ENCODE peak calls at places on chromosomes 12 and 14, in six cellular contexts. J, N, I, L, R and P are unnamed samples.

GRCh38 chr12:94813314-94813713 is 163.0 kb upstream of the TMCC3 start:
- DNase-seq in J (peak), N (no peak), I (no peak), L (no peak), R (no peak), P (no peak)

GRCh38 chr12:97323154-97323553 is 139.4 kb upstream of the RMST start:
- DNase-seq in J (no peak), N (no peak), I (no peak), L (no peak), R (no peak), P (no peak)

GRCh38 chr12:63150255-63151060 is 543 bp downstream of the AVPR1A start:
- DNase-seq in J (peak), N (no peak), I (peak), L (no peak), R (no peak), P (no peak)

GRCh38 chr14:70704960-70705359 is 63.2 kb downstream of the TTC9 start:
- DNase-seq in J (no peak), N (no peak), I (no peak), L (no peak), R (no peak), P (no peak)

GRCh38 chr12:65631621-65632111 is 192.6 kb upstream of the HMGA2 start:
- DNase-seq in J (peak), N (peak), I (no peak), L (peak), R (no peak), P (peak)

GRCh38 chr12:123363385-123363742 is 1.3 kb downstream of the SBNO1 start:
- DNase-seq in J (no peak), N (no peak), I (no peak), L (no peak), R (no peak), P (no peak)

GRCh38 chr14:92154283-92154942 is 32.6 kb downstream of the CPSF2 start:
- DNase-seq in J (no peak), N (peak), I (no peak), L (no peak), R (no peak), P (no peak)

GRCh38 chr12:56955631-56956256 is 1.7 kb downstream of the RDH16 start:
- DNase-seq in J (peak), N (no peak), I (no peak), L (no peak), R (no peak), P (no peak)

GRCh38 chr12:57008113-57008687 is 1.9 kb upstream of the ZBTB39 start:
- DNase-seq in J (peak), N (peak), I (no peak), L (peak), R (no peak), P (no peak)

GRCh38 chr12:46744256-46744655 is 81.5 kb downstream of the SLC38A4 start:
- DNase-seq in J (no peak), N (no peak), I (no peak), L (peak), R (no peak), P (no peak)

GRCh38 chr12:81811066-81811777 is 52.1 kb upstream of the PPFIA2 start:
- DNase-seq in J (no peak), N (no peak), I (no peak), L (no peak), R (no peak), P (no peak)

GRCh38 chr12:72057330-72057911 is 118.8 kb downstream of the TPH2 start:
- DNase-seq in J (no peak), N (no peak), I (no peak), L (no peak), R (no peak), P (no peak)

GRCh38 chr14:104246401-104247335 is 108.3 kb downstream of the KIF26A start:
- DNase-seq in J (no peak), N (no peak), I (no peak), L (no peak), R (no peak), P (no peak)

GRCh38 chr12:91053951-91054715 is 3.7 kb downstream of the KERA start:
- DNase-seq in J (peak), N (no peak), I (no peak), L (peak), R (no peak), P (no peak)

GRCh38 chr12:116215021-116215420 is 62.5 kb downstream of the MED13L start:
- DNase-seq in J (no peak), N (no peak), I (no peak), L (no peak), R (no peak), P (no peak)

GRCh38 chr12:131784909-131785762 is 43.1 kb upstream of the MMP17 start:
- DNase-seq in J (no peak), N (no peak), I (no peak), L (peak), R (no peak), P (no peak)

GRCh38 chr14:33590891-33591630 is 359.8 kb downstream of the EGLN3 start:
- DNase-seq in J (no peak), N (no peak), I (no peak), L (no peak), R (no peak), P (no peak)

GRCh38 chr14:104106471-104106991 is 21.0 kb downstream of the ASPG start:
- DNase-seq in J (no peak), N (no peak), I (peak), L (no peak), R (no peak), P (no peak)

GRCh38 chr14:33017016-33017415 is 78.3 kb downstream of the NPAS3 start:
- DNase-seq in J (no peak), N (no peak), I (no peak), L (no peak), R (no peak), P (no peak)

GRCh38 chr12:69046920-69047319 is 113.9 kb upstream of the CPM start:
- DNase-seq in J (no peak), N (no peak), I (no peak), L (no peak), R (no peak), P (no peak)

GRCh38 chr12:101110856-101111255 is 99.2 kb downstream of the SLC5A8 start:
- DNase-seq in J (no peak), N (no peak), I (no peak), L (no peak), R (no peak), P (no peak)

GRCh38 chr12:111293266-111294009 is 75.5 kb downstream of the PHETA1 start:
- DNase-seq in J (no peak), N (no peak), I (no peak), L (no peak), R (no peak), P (no peak)

GRCh38 chr12:111296906-111297463 is 71.9 kb downstream of the PHETA1 start:
- DNase-seq in J (no peak), N (no peak), I (no peak), L (no peak), R (no peak), P (no peak)

GRCh38 chr12:111295176-111295575 is 73.7 kb downstream of the PHETA1 start:
- DNase-seq in J (no peak), N (no peak), I (no peak), L (no peak), R (no peak), P (no peak)

GRCh38 chr12:111298583-111299436 is 70.1 kb downstream of the PHETA1 start:
- DNase-seq in J (peak), N (peak), I (peak), L (no peak), R (no peak), P (no peak)

DNA sequence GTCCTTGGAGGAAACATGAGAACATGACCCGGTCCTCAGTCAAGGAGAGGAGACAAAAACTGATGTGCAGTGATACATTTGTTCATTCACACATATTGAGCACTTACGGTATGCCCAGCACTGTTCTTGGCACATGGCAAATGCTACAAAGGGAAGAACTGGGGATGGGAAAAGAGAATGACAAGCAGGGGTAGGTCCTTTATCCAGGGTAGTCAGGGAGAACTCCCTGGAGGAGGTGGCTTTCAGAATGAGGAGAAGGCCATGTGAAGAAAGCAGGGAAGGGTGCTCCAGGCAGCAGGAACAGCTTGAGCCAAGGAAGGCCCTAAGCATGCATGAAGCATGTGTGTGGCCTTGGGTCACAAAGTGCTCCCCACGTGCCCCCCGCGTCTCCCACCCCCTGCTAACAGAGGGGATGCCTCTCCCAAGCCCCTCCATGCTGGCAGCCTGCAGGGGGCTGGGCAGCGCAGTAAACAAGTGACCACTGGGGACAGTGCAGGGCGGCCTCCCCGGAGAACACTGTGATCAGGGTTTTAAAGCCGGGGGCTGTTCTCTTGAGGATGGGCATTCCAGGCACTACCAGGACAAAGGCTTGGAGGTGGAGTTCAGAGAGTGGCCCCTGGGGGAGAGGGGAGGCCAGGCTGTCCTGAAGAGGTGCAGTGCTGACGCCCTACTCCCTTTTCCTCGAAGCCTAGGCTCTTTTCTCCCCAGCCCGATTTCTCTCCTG is 71.0 kb downstream of the PHETA1 start:
- DNase-seq in J (no peak), N (no peak), I (no peak), L (no peak), R (no peak), P (no peak)
- TF ChIP-seq CTCF in J (no peak), N (no peak), I (no peak), L (no peak), R (no peak), P (no peak)

GRCh38 chr14:94465042-94465441 is 11.0 kb downstream of the SERPINA9 start:
- DNase-seq in J (no peak), N (no peak), I (no peak), L (no peak), R (no peak), P (no peak)
- H3K4me3 ChIP-seq in J (no peak), N (no peak), I (no peak), L (no peak), R (no peak), P (no peak)

GRCh38 chr12:27970981-27971489 is 1.5 kb downstream of the PTHLH start:
- DNase-seq in J (no peak), N (no peak), I (no peak), L (no peak), R (no peak), P (no peak)

GRCh38 chr12:27970391-27970980 is 2.0 kb downstream of the PTHLH start:
- DNase-seq in J (peak), N (no peak), I (no peak), L (no peak), R (no peak), P (no peak)

GRCh38 chr12:27969011-27969900 is 3.3 kb downstream of the PTHLH start:
- DNase-seq in J (peak), N (no peak), I (peak), L (no peak), R (no peak), P (no peak)

GRCh38 chr12:27971606-27972005 is 927 bp downstream of the PTHLH start:
- DNase-seq in J (no peak), N (peak), I (no peak), L (no peak), R (no peak), P (no peak)

DNA sequence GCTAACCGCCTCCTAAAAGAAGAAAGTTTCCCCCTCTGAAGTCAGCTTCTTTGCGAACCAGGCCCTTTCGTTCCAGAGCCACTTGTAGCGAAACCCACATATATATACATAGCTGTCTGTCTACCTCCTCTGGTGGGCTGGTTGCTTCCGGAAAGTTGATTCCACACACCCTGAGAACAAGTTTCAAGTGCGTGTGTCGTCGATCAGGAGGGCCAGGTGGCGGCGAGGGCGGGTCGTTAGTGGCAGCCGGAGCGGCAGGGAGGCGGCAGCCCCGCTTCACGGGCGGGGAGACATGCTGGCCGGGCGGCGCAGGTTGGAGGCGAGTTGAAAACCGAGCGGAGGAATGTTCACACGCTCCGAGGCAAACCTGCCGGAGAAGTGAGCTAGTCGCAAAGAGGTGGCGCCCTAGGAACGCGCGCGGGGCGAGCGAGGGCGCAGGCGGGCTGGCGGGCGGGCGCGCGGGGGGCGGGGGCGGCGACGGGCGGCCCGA is 2.6 kb downstream of the PTHLH start:
- DNase-seq in J (peak), N (peak), I (peak), L (no peak), R (no peak), P (no peak)
- TF ChIP-seq CTCF in J (peak), N (peak), I (no peak), L (peak), R (no peak), P (peak)

GRCh38 chr14:63438065-63438757 is 105.0 kb downstream of the PPP2R5E start:
- DNase-seq in J (peak), N (peak), I (peak), L (peak), R (no peak), P (peak)
- H3K4me3 ChIP-seq in J (peak), N (no peak), I (peak), L (peak), R (no peak), P (peak)

DNA sequence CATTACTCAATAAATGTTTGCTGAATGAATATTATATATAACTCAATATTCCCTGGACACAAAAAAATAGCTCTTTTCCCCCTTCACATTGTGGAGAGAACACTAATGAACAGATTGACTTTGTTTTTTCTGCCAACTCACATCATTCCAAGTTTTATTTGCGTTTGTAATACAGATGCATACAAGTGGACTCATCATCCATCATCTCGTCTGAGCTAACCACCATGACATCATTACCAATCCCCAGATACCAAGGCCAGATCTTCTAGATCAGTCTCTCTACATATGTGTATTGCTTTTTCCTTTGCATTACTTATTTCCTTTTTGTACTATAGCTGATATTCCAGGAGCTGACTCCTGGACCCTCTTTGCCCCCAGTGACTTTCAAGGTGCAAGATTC is 193.0 kb upstream of the EEA1 start:
- DNase-seq in J (peak), N (peak), I (no peak), L (peak), R (no peak), P (peak)
- TF ChIP-seq CTCF in J (no peak), N (no peak), I (no peak), L (no peak), R (no peak), P (no peak)

GRCh38 chr12:59080101-59080500 is 159.8 kb upstream of the LRIG3 start:
- DNase-seq in J (no peak), N (no peak), I (no peak), L (no peak), R (no peak), P (no peak)

GRCh38 chr12:59078027-59078426 is 157.7 kb upstream of the LRIG3 start:
- DNase-seq in J (no peak), N (no peak), I (no peak), L (no peak), R (no peak), P (no peak)

GRCh38 chr12:59079029-59079428 is 158.7 kb upstream of the LRIG3 start:
- DNase-seq in J (no peak), N (no peak), I (no peak), L (no peak), R (no peak), P (no peak)

GRCh38 chr12:59077153-59077930 is 157.0 kb upstream of the LRIG3 start:
- DNase-seq in J (no peak), N (no peak), I (no peak), L (no peak), R (no peak), P (no peak)

DNA sequence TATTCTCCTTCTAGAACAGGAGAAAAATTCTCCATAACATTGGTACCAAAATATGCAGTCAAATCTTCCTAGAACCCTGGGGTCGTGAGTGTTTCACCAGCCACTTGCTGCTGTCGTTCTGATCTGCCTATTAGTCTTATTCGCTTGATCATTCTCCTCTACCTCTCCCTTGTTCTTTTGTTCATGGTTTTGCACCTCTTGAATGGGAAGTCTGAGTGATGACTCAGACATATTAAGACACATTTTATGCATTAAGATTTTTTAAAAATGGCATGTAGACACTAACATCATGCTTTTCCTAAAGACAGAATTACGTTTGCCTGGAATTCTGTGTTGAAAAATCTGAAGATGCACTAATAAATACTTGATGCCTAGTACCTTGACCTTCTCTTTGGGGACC is 159.2 kb upstream of the LRIG3 start:
- DNase-seq in J (no peak), N (no peak), I (no peak), L (no peak), R (no peak), P (no peak)
- H3K4me3 ChIP-seq in J (no peak), N (no peak), I (no peak), L (no peak), R (no peak), P (no peak)

GRCh38 chr12:6264402-6265037 is 46.0 kb upstream of the PLEKHG6 start:
- DNase-seq in J (no peak), N (no peak), I (no peak), L (no peak), R (no peak), P (no peak)

GRCh38 chr12:6266431-6267006 is 44.0 kb upstream of the PLEKHG6 start:
- DNase-seq in J (no peak), N (no peak), I (no peak), L (no peak), R (no peak), P (no peak)

GRCh38 chr12:6268484-6269157 is 41.9 kb upstream of the PLEKHG6 start:
- DNase-seq in J (no peak), N (no peak), I (no peak), L (no peak), R (no peak), P (no peak)

GRCh38 chr12:6265038-6265405 is 45.5 kb upstream of the PLEKHG6 start:
- DNase-seq in J (no peak), N (no peak), I (no peak), L (no peak), R (no peak), P (no peak)

DNA sequence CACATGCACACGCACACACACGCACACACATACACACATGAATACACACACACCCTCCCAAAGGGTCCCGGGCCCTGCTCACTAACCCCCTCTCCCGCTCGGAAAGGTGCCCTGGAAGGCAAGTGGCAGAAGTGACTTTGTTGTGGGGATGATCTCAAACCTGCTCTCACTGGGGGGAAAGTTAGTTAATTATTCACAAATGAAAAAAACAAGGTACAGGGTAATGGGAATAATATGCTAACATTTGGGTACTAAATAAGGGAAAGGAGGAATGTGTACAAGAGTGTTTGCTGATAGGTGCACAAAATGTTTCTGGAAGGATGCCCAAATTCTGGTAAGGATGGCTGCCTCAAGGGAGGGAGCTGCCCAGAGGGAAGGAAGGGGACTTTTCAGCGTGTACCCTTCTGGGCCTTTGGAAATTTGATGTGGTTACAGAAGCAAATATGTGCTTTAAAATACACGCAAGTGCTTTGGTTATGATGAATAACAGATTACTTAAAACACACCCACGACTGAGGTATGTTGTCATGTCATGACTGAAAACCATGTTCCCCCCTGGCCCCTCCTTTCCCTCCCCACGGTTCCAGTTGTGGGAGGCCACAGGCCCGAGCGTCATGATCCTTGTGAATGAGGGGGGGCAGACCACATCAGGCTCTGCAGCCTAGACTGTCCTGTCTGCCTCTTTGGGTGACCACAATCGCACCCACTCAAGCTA is 43.3 kb upstream of the PLEKHG6 start:
- DNase-seq in J (no peak), N (no peak), I (no peak), L (peak), R (no peak), P (no peak)
- TF ChIP-seq CTCF in J (no peak), N (peak), I (no peak), L (peak), R (no peak), P (no peak)

GRCh38 chr14:74424606-74425005 is 1.4 kb downstream of the SYNDIG1L start:
- DNase-seq in J (no peak), N (no peak), I (no peak), L (no peak), R (no peak), P (no peak)

GRCh38 chr14:74419086-74419485 is 6.9 kb downstream of the SYNDIG1L start:
- DNase-seq in J (no peak), N (no peak), I (no peak), L (no peak), R (no peak), P (no peak)

GRCh38 chr14:74418031-74418430 is 8.0 kb downstream of the SYNDIG1L start:
- DNase-seq in J (no peak), N (no peak), I (no peak), L (no peak), R (no peak), P (no peak)

GRCh38 chr14:74425525-74426201 is 347 bp downstream of the SYNDIG1L start:
- DNase-seq in J (no peak), N (no peak), I (peak), L (no peak), R (no peak), P (no peak)

DNA sequence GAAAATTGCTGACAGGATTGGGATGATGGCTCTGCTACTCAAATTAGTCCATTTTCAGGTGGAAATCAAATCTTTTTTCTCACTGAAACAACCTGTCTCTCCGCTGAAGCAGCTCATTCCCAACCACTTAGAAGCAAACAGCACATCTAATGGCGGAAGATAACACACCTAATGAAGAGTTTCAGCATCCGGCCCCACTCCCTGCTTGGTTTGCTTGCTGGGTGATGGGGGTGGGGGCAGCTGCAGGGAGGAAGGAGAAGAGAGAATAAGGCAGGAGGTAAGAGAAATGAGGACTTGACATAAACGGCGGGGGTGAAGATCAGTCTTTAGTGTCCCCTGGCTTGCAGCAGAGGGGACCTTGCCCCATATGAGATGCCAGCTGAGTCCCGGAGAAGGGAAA is 4.0 kb downstream of the SYNDIG1L start:
- DNase-seq in J (no peak), N (no peak), I (no peak), L (no peak), R (no peak), P (no peak)
- H3K4me3 ChIP-seq in J (no peak), N (no peak), I (no peak), L (no peak), R (no peak), P (no peak)